ENCODE peak calls at places on chromosomes 3 and 15, in nine cellular contexts. X is heart left ventricle, V is HCT116, Q is IMR-90, H is esophagus squamous epithelium, U is GM12891, J is uterus, Z is K562, Y is adrenal gland. K is an unnamed sample.

GRCh38 chr3:141266797-141267555 is 35.4 kb downstream of the PXYLP1 start:
- DNase-seq in Y (peak; percentile 35), Q (no peak), U (peak; percentile 46), V (no peak), J (no peak), H (no peak), Z (no peak), X (no peak), K (no peak)

GRCh38 chr3:27533718-27534578 is 49.8 kb upstream of the SLC4A7 start:
- DNase-seq in V (peak; percentile 97), J (peak; percentile 43), Z (no peak), Y (no peak), Q (peak; percentile 99), H (no peak), U (no peak), X (peak; percentile 61), K (peak; percentile 50)

GRCh38 chr3:155637567-155637966 is 107.3 kb downstream of the PLCH1 start:
- DNase-seq in H (no peak), Y (no peak), J (no peak), Q (no peak), V (no peak), Z (no peak), X (no peak), U (no peak), K (no peak)

GRCh38 chr15:90816401-90817116 is 51.8 kb upstream of the FURIN start:
- DNase-seq in H (no peak), Y (peak; percentile 44), J (no peak), X (no peak), Z (no peak), V (no peak), U (no peak), Q (no peak), K (no peak)

GRCh38 chr3:180040966-180041365 is 4.2 kb upstream of the PEX5L start:
- DNase-seq in Q (no peak), V (no peak), Z (no peak), H (no peak), U (no peak), Y (no peak), J (no peak), X (no peak), K (no peak)

GRCh38 chr3:97821413-97821809 is 400 bp upstream of the CRYBG3 start:
- DNase-seq in U (peak; percentile 6), Q (no peak), H (no peak), Y (peak; percentile 76), V (no peak), J (no peak), X (peak; percentile 59), Z (no peak), K (no peak)

GRCh38 chr3:69033470-69033869 is 18.7 kb downstream of the TMF1 start:
- DNase-seq in J (no peak), H (no peak), V (no peak), X (no peak), Q (peak; percentile 73), Y (no peak), U (no peak), Z (no peak), K (peak; percentile 30)

GRCh38 chr3:141735176-141735575 is 2.9 kb upstream of the RNF7 start:
- DNase-seq in V (no peak), Q (no peak), U (no peak), H (no peak), Y (no peak), Z (no peak), J (no peak), X (no peak), K (no peak)

GRCh38 chr15:29913528-29914135 is 91.4 kb upstream of the TJP1 start:
- DNase-seq in U (no peak), Y (no peak), H (no peak), V (no peak), Z (no peak), J (no peak), Q (peak; percentile 77), X (no peak), K (no peak)

GRCh38 chr3:175304437-175304836 is 445.3 kb downstream of the NAALADL2 start:
- DNase-seq in V (no peak), J (no peak), X (peak; percentile 26), H (no peak), Y (no peak), Z (no peak), Q (no peak), U (no peak), K (no peak)

GRCh38 chr15:21261965-21262850 is 178.1 kb downstream of the POTEB3 start:
- DNase-seq in H (no peak), Z (no peak), V (no peak), X (peak; percentile 22), Q (no peak), U (no peak), Y (peak; percentile 53), J (peak; percentile 19), K (no peak)

GRCh38 chr3:133444071-133444774 is 44.4 kb downstream of the BFSP2 start:
- DNase-seq in Y (no peak), X (no peak), Q (peak; percentile 24), H (no peak), Z (no peak), J (no peak), U (no peak), V (no peak), K (no peak)

GRCh38 chr3:194736896-194737600 is 51.4 kb downstream of the FAM43A start:
- DNase-seq in Y (no peak), X (no peak), V (no peak), H (no peak), Q (no peak), Z (no peak), J (no peak), U (peak; percentile 25), K (no peak)

GRCh38 chr15:99962006-99962561 is 228.8 kb upstream of the LYSMD4 start:
- DNase-seq in U (no peak), H (no peak), X (no peak), J (peak; percentile 4), V (no peak), Q (no peak), Z (no peak), Y (peak; percentile 30), K (no peak)

GRCh38 chr3:172138792-172139507 is 99.6 kb downstream of the FNDC3B start:
- DNase-seq in V (no peak), H (no peak), J (peak; percentile 41), Z (peak; percentile 47), Q (peak; percentile 40), Y (peak; percentile 86), U (no peak), X (peak; percentile 56), K (no peak)

GRCh38 chr15:39969871-39970270 is 36.0 kb downstream of the EIF2AK4 start:
- DNase-seq in X (peak; percentile 70), H (no peak), Q (peak; percentile 6), J (peak; percentile 65), Z (no peak), V (peak; percentile 4), U (no peak), Y (peak; percentile 74), K (peak; percentile 6)

GRCh38 chr3:10555263-10555662 is 49.9 kb upstream of the ATP2B2 start:
- DNase-seq in Q (no peak), J (no peak), H (no peak), Z (no peak), V (no peak), X (no peak), Y (peak; percentile 6), U (no peak), K (no peak)

GRCh38 chr3:77541203-77541922 is 501.5 kb downstream of the ROBO2 start:
- DNase-seq in X (no peak), J (no peak), V (no peak), Y (peak; percentile 53), U (no peak), H (no peak), Z (no peak), Q (no peak), K (no peak)

GRCh38 chr3:46812237-46812791 is 50.9 kb downstream of the MYL3 start:
- DNase-seq in V (no peak), X (peak; percentile 68), H (peak; percentile 8), J (peak; percentile 75), U (no peak), Z (peak; percentile 97), Y (peak; percentile 81), Q (peak; percentile 29), K (no peak)

GRCh38 chr15:34725565-34725964 is 29.2 kb downstream of the GJD2 start:
- DNase-seq in U (no peak), X (no peak), Y (no peak), V (no peak), H (no peak), J (no peak), Z (no peak), Q (peak; percentile 23), K (no peak)

DNA sequence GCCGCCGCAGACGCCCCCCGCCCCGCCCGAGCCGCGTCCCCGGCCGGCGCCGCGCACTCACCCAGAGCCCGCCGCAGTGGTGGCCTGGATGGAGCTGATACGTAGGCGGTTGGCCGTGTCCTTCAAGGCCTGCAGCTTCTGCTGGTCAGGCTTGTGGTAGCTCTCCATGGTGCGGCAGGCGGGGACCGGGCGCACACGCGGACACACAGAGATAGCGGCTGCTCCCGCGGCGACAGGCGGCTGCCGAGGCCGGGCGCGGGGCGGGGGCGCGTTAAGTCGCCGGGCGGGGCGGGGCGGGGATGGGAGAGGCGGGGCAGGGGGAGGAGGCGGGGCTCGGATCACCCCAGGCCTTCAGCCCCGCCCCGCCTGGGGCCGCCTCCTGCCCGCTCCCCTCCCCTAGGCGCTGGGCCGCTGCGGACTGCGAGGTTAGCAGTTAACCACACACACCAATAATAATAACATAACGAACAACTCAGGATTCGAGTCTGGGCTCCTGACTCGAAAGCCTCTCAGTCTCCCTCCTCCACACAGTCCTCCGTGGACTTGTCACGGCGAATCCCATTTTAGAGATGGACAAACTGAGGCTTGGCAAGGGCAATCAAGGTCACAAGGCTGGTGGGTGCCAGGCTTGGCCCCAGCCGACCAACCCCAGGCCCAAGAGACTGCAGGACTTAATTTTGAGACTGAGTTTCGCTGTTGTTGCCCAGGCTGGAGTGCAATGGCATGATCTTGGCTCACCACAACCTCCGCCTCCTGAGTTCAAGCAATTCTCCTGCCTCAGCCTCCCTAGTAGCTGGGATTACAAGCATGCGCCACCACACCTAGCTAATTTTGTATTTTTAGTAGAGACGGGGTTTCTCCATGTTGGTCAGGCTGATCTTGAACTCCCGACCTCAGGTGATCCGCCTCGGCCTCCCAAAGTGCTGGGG is at the start of gene TKT:
- DNase-seq in Y (peak; percentile 92), V (no peak), X (peak; percentile 93), J (peak; percentile 81), U (peak; percentile 93), H (peak; percentile 40), Z (peak; percentile 97), Q (peak; percentile 87), K (peak; percentile 86)
- TF ChIP-seq POLR2A in Y (peak; percentile 85), V (peak; percentile 66), X (no peak), J (peak; percentile 67), U (peak; percentile 77), H (peak; percentile 55), Z (peak; percentile 60), Q (peak; percentile 69), K (peak; percentile 99)

GRCh38 chr15:74842581-74843444 is at the start of gene ULK3:
- DNase-seq in J (peak; percentile 93), X (peak; percentile 95), H (peak; percentile 62), Q (peak; percentile 73), U (peak; percentile 99), Y (peak; percentile 95), Z (peak; percentile 94), V (peak; percentile 61), K (peak; percentile 82)
- TF ChIP-seq POLR2A in J (peak; percentile 72), X (no peak), H (peak; percentile 72), Q (no peak), U (peak; percentile 33), Y (peak; percentile 57), Z (peak; percentile 81), V (peak; percentile 55), K (peak; percentile 52)

GRCh38 chr15:45162771-45163507 is 24.8 kb downstream of the SHF start:
- DNase-seq in Y (peak; percentile 92), X (peak; percentile 82), J (peak; percentile 79), Q (peak; percentile 82), H (no peak), Z (peak; percentile 85), V (peak; percentile 66), U (peak; percentile 84), K (peak; percentile 98)
- TF ChIP-seq POLR2A in Y (no peak), X (no peak), J (no peak), Q (peak; percentile 64), H (no peak), Z (no peak), V (no peak), U (no peak), K (no peak)

GRCh38 chr15:50354838-50355611 is at the start of gene GABPB1:
- DNase-seq in Z (peak; percentile 94), X (peak; percentile 91), Y (peak; percentile 91), H (peak; percentile 78), Q (peak; percentile 94), V (peak; percentile 92), J (peak; percentile 83), U (peak; percentile 66), K (peak; percentile 52)
- TF ChIP-seq POLR2A in Z (peak; percentile 94), X (no peak), Y (peak; percentile 71), H (peak; percentile 24), Q (peak; percentile 90), V (peak; percentile 76), J (peak; percentile 58), U (peak; percentile 92), K (peak; percentile 93)

K was measured in H54.